ENCODE peak calls at places on chromosomes 3 and 15, in nine cellular contexts. W is GM10248, V is psoas muscle, S is lung, O is Calu3, N is thoracic aorta, H is astrocyte of the cerebellum, U is uterus, Y is NB4. M is an unnamed sample.

GRCh38 chr15:93024716-93025624 is 64.0 kb downstream of the RGMA start:
- DNase-seq in W (no peak), V (no peak), S (no peak), O (no peak), N (no peak), H (no peak), U (no peak), Y (no peak), M (no peak)

GRCh38 chr3:138296639-138297038 is 33.0 kb downstream of the NME9 start:
- DNase-seq in W (no peak), V (no peak), S (no peak), O (no peak), N (no peak), H (no peak), U (no peak), Y (no peak), M (peak)

GRCh38 chr3:50708620-50709019 is 33.9 kb downstream of the DOCK3 start:
- DNase-seq in W (no peak), V (no peak), S (no peak), O (no peak), N (no peak), H (no peak), U (no peak), Y (no peak), M (peak)

GRCh38 chr3:38458796-38459498 is 5.3 kb downstream of the ACVR2B start:
- DNase-seq in W (no peak), V (peak), S (peak), O (peak), N (no peak), H (peak), U (peak), Y (no peak), M (no peak)

GRCh38 chr3:69182588-69183299 is 60.3 kb upstream of the LMOD3 start:
- DNase-seq in W (no peak), V (no peak), S (no peak), O (no peak), N (no peak), H (peak), U (no peak), Y (no peak), M (no peak)

GRCh38 chr3:56248021-56248420 is 220.2 kb downstream of the ERC2 start:
- DNase-seq in W (no peak), V (no peak), S (no peak), O (no peak), N (no peak), H (no peak), U (no peak), Y (no peak), M (no peak)

GRCh38 chr3:64133991-64134390 is 91.3 kb downstream of the PRICKLE2 start:
- DNase-seq in W (no peak), V (no peak), S (no peak), O (no peak), N (no peak), H (no peak), U (no peak), Y (no peak), M (no peak)

GRCh38 chr3:185766645-185767323 is 58.1 kb downstream of the IGF2BP2 start:
- DNase-seq in W (no peak), V (no peak), S (no peak), O (peak), N (no peak), H (no peak), U (no peak), Y (no peak), M (no peak)

GRCh38 chr15:75727851-75728715 is 15.4 kb upstream of the CSPG4 start:
- DNase-seq in W (no peak), V (peak), S (peak), O (peak), N (no peak), H (no peak), U (peak), Y (peak), M (peak)

GRCh38 chr15:71595846-71596553 is 214.4 kb upstream of the NR2E3 start:
- DNase-seq in W (no peak), V (no peak), S (no peak), O (no peak), N (no peak), H (no peak), U (no peak), Y (no peak), M (no peak)

GRCh38 chr3:61991706-61992105 is 381.6 kb downstream of the FEZF2 start:
- DNase-seq in W (no peak), V (no peak), S (no peak), O (no peak), N (no peak), H (no peak), U (no peak), Y (no peak), M (no peak)

GRCh38 chr3:129310612-129311011 is 31.9 kb downstream of the HMCES start:
- DNase-seq in W (no peak), V (no peak), S (no peak), O (no peak), N (no peak), H (no peak), U (no peak), Y (no peak), M (no peak)

GRCh38 chr15:57505949-57506391 is 85.7 kb upstream of the MYZAP start:
- DNase-seq in W (no peak), V (no peak), S (peak), O (peak), N (peak), H (no peak), U (no peak), Y (no peak), M (no peak)

GRCh38 chr3:197892162-197892561 is 57.8 kb upstream of the RPL35A start:
- DNase-seq in W (no peak), V (no peak), S (no peak), O (no peak), N (no peak), H (no peak), U (no peak), Y (no peak), M (no peak)

GRCh38 chr15:79897701-79898113 is 893 bp upstream of the MTHFS start:
- DNase-seq in W (no peak), V (no peak), S (no peak), O (no peak), N (no peak), H (no peak), U (no peak), Y (peak), M (peak)

GRCh38 chr3:27715863-27716262 is 6.3 kb downstream of the EOMES start:
- DNase-seq in W (no peak), V (no peak), S (no peak), O (no peak), N (no peak), H (no peak), U (no peak), Y (no peak), M (no peak)

GRCh38 chr15:92624401-92624991 is 31.1 kb downstream of the FAM174B start:
- DNase-seq in W (no peak), V (peak), S (no peak), O (no peak), N (no peak), H (no peak), U (peak), Y (no peak), M (no peak)

GRCh38 chr15:21261965-21262850 is 178.1 kb downstream of the POTEB3 start:
- DNase-seq in W (peak), V (peak), S (no peak), O (no peak), N (no peak), H (no peak), U (peak), Y (no peak), M (no peak)

GRCh38 chr3:48186993-48187578 is 1.1 kb downstream of the CDC25A start:
- DNase-seq in W (no peak), V (no peak), S (no peak), O (no peak), N (no peak), H (no peak), U (no peak), Y (no peak), M (no peak)

GRCh38 chr3:35064761-35065160 is 574.6 kb upstream of the ARPP21 start:
- DNase-seq in W (no peak), V (no peak), S (no peak), O (no peak), N (no peak), H (no peak), U (no peak), Y (no peak), M (no peak)

GRCh38 chr3:38354588-38355344 is 8.2 kb downstream of the XYLB start:
- DNase-seq in W (no peak), V (no peak), S (no peak), O (no peak), N (no peak), H (peak), U (no peak), Y (no peak), M (no peak)

GRCh38 chr3:194633349-194634004 is at the start of gene TMEM44:
- DNase-seq in W (peak), V (peak), S (peak), O (peak), N (no peak), H (peak), U (peak), Y (peak), M (peak)

GRCh38 chr3:178690571-178690970 is 154.3 kb downstream of the KCNMB2 start:
- DNase-seq in W (no peak), V (no peak), S (no peak), O (no peak), N (no peak), H (no peak), U (no peak), Y (no peak), M (no peak)

GRCh38 chr3:53845103-53845880 is 927 bp downstream of the CHDH start:
- DNase-seq in W (peak), V (peak), S (peak), O (peak), N (no peak), H (peak), U (peak), Y (no peak), M (peak)

GRCh38 chr3:166444756-166445155 is 607.5 kb upstream of the BCHE start:
- DNase-seq in W (no peak), V (no peak), S (no peak), O (no peak), N (no peak), H (no peak), U (no peak), Y (no peak), M (no peak)

GRCh38 chr3:16697437-16698258 is 92.4 kb upstream of the DAZL start:
- DNase-seq in W (no peak), V (no peak), S (no peak), O (no peak), N (no peak), H (no peak), U (no peak), Y (peak), M (no peak)

GRCh38 chr15:72230197-72231065 is 559 bp downstream of the PKM start:
- DNase-seq in W (peak), V (peak), S (peak), O (peak), N (peak), H (peak), U (peak), Y (peak), M (peak)

GRCh38 chr15:84079885-84080777 is 155.4 kb upstream of the GOLGA6L4 start:
- DNase-seq in W (peak), V (peak), S (no peak), O (no peak), N (peak), H (no peak), U (no peak), Y (no peak), M (peak)

DNA sequence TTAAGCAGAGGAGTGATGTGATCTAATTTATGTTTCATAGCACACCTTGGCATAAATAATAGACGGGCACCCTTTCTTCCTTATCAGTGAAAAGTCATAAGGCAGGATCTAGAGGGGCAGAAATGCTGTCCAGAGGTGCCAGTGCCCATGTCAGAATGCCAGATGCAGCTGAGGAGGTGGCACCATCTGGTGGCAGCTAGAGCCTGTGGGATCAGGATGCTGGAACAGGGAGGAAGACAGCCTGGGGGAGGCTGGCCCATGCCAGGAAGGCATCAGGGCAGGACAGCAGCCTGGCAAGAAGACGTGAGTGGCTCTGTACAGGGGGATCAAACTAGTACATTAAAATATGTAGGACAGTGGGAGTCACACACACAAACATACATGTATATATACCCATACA is 16.5 kb downstream of the MYH15 start:
- DNase-seq in W (no peak), V (no peak), S (no peak), O (peak), N (no peak), H (no peak), U (no peak), Y (peak), M (peak)
- TF ChIP-seq CTCF in W (no peak), V (no peak), S (no peak), O (no peak), N (no peak), H (peak), U (no peak), Y (peak), M (no peak)

GRCh38 chr3:8421267-8421666 is 80.4 kb upstream of the LMCD1 start:
- DNase-seq in W (no peak), V (no peak), S (no peak), O (no peak), N (no peak), H (no peak), U (no peak), Y (peak), M (peak)
- TF ChIP-seq CTCF in W (no peak), V (no peak), S (no peak), O (no peak), N (no peak), H (no peak), U (no peak), Y (no peak), M (no peak)

GRCh38 chr3:12877040-12877439 is 35.7 kb upstream of the RPL32 start:
- DNase-seq in W (no peak), V (peak), S (no peak), O (no peak), N (no peak), H (no peak), U (no peak), Y (no peak), M (no peak)
- TF ChIP-seq CTCF in W (no peak), V (no peak), S (no peak), O (no peak), N (no peak), H (no peak), U (no peak), Y (no peak), M (no peak)

GRCh38 chr3:79815478-79815877 is 47.7 kb upstream of the ROBO1 start:
- DNase-seq in W (no peak), V (no peak), S (no peak), O (no peak), N (no peak), H (no peak), U (no peak), Y (no peak), M (no peak)

GRCh38 chr3:79817224-79817623 is 49.4 kb upstream of the ROBO1 start:
- DNase-seq in W (no peak), V (no peak), S (no peak), O (no peak), N (no peak), H (no peak), U (no peak), Y (no peak), M (no peak)

GRCh38 chr3:79822076-79822475 is 54.3 kb upstream of the ROBO1 start:
- DNase-seq in W (no peak), V (no peak), S (no peak), O (no peak), N (no peak), H (no peak), U (no peak), Y (no peak), M (no peak)

GRCh38 chr3:79820089-79820488 is 52.3 kb upstream of the ROBO1 start:
- DNase-seq in W (no peak), V (no peak), S (no peak), O (no peak), N (no peak), H (no peak), U (no peak), Y (no peak), M (no peak)

GRCh38 chr3:79818015-79818414 is 50.2 kb upstream of the ROBO1 start:
- DNase-seq in W (no peak), V (no peak), S (no peak), O (no peak), N (no peak), H (no peak), U (no peak), Y (no peak), M (no peak)
- TF ChIP-seq CTCF in W (no peak), V (no peak), S (no peak), O (no peak), N (no peak), H (no peak), U (no peak), Y (no peak), M (no peak)

GRCh38 chr3:126261037-126261436 is 80.7 kb upstream of the ALDH1L1 start:
- DNase-seq in W (no peak), V (peak), S (peak), O (peak), N (peak), H (no peak), U (peak), Y (peak), M (peak)
- TF ChIP-seq CTCF in W (no peak), V (no peak), S (no peak), O (no peak), N (no peak), H (peak), U (peak), Y (no peak), M (no peak)

GRCh38 chr15:69303337-69304175 is 4.8 kb downstream of the PAQR5 start:
- DNase-seq in W (no peak), V (no peak), S (no peak), O (no peak), N (no peak), H (no peak), U (no peak), Y (peak), M (no peak)
- TF ChIP-seq CTCF in W (no peak), V (no peak), S (no peak), O (no peak), N (no peak), H (no peak), U (no peak), Y (peak), M (peak)

GRCh38 chr3:134312873-134313838 is 61.1 kb downstream of the AMOTL2 start:
- DNase-seq in W (no peak), V (peak), S (peak), O (peak), N (no peak), H (no peak), U (peak), Y (no peak), M (no peak)

GRCh38 chr3:134311265-134311664 is 60.6 kb upstream of the RYK start:
- DNase-seq in W (no peak), V (no peak), S (no peak), O (no peak), N (no peak), H (no peak), U (no peak), Y (no peak), M (no peak)

GRCh38 chr3:134313839-134314587 is 60.2 kb downstream of the AMOTL2 start:
- DNase-seq in W (no peak), V (no peak), S (no peak), O (no peak), N (no peak), H (no peak), U (no peak), Y (no peak), M (no peak)

GRCh38 chr3:134311693-134312071 is 61.0 kb upstream of the RYK start:
- DNase-seq in W (no peak), V (no peak), S (no peak), O (no peak), N (no peak), H (no peak), U (no peak), Y (no peak), M (no peak)

GRCh38 chr3:134312072-134312872 is 61.6 kb upstream of the RYK start:
- DNase-seq in W (peak), V (peak), S (peak), O (no peak), N (no peak), H (no peak), U (no peak), Y (no peak), M (peak)
- TF ChIP-seq CTCF in W (peak), V (peak), S (no peak), O (peak), N (peak), H (peak), U (no peak), Y (no peak), M (peak)

GRCh38 chr15:68658641-68659358 is 80.0 kb downstream of the CORO2B start:
- DNase-seq in W (no peak), V (no peak), S (no peak), O (no peak), N (no peak), H (no peak), U (no peak), Y (no peak), M (no peak)
- TF ChIP-seq CTCF in W (no peak), V (no peak), S (no peak), O (no peak), N (no peak), H (peak), U (no peak), Y (no peak), M (no peak)

GRCh38 chr3:46860381-46861292 is 2.6 kb downstream of the MYL3 start:
- DNase-seq in W (no peak), V (peak), S (no peak), O (peak), N (no peak), H (no peak), U (peak), Y (peak), M (peak)
- TF ChIP-seq CTCF in W (peak), V (peak), S (no peak), O (peak), N (no peak), H (peak), U (no peak), Y (peak), M (peak)

GRCh38 chr15:94385441-94385840 is 154.1 kb downstream of the MCTP2 start:
- DNase-seq in W (no peak), V (no peak), S (no peak), O (no peak), N (no peak), H (no peak), U (no peak), Y (no peak), M (no peak)

GRCh38 chr15:94383706-94384105 is 152.3 kb downstream of the MCTP2 start:
- DNase-seq in W (no peak), V (no peak), S (no peak), O (no peak), N (no peak), H (no peak), U (no peak), Y (no peak), M (no peak)

GRCh38 chr15:94387442-94387841 is 156.1 kb downstream of the MCTP2 start:
- DNase-seq in W (no peak), V (no peak), S (no peak), O (no peak), N (no peak), H (no peak), U (no peak), Y (no peak), M (no peak)

GRCh38 chr15:94383041-94383440 is 151.7 kb downstream of the MCTP2 start:
- DNase-seq in W (no peak), V (no peak), S (no peak), O (no peak), N (no peak), H (no peak), U (no peak), Y (no peak), M (no peak)

GRCh38 chr15:94387854-94388441 is 156.6 kb downstream of the MCTP2 start:
- DNase-seq in W (no peak), V (no peak), S (no peak), O (no peak), N (no peak), H (no peak), U (no peak), Y (peak), M (peak)
- TF ChIP-seq CTCF in W (no peak), V (no peak), S (no peak), O (no peak), N (no peak), H (no peak), U (no peak), Y (no peak), M (no peak)